ENCODE peak calls at places on chromosome 5, in four cellular contexts. R is left colon, U is HCT116, G is foreskin fibroblast. H is an unnamed sample.

GRCh38 chr5:41542183-41542582 is 31.8 kb upstream of the PLCXD3 start:
- DNase-seq in R (no peak), U (no peak), G (no peak), H (no peak)

GRCh38 chr5:61313960-61314681 is 17.9 kb upstream of the ZSWIM6 start:
- DNase-seq in U (no peak), R (no peak), G (peak), H (no peak)

GRCh38 chr5:150603491-150603890 is 37.0 kb upstream of the SYNPO start:
- DNase-seq in U (no peak), R (no peak), G (no peak), H (no peak)

GRCh38 chr5:158011420-158011819 is 152.5 kb upstream of the CLINT1 start:
- DNase-seq in G (no peak), U (no peak), R (no peak), H (no peak)

GRCh38 chr5:32981061-32981460 is 269.9 kb downstream of the NPR3 start:
- DNase-seq in R (no peak), U (no peak), G (peak), H (no peak)

GRCh38 chr5:143014017-143014651 is 244.0 kb downstream of the ARHGAP26 start:
- DNase-seq in U (no peak), G (no peak), R (no peak), H (no peak)

GRCh38 chr5:109907751-109908150 is 218.0 kb downstream of the MAN2A1 start:
- DNase-seq in U (no peak), R (no peak), G (peak), H (no peak)

GRCh38 chr5:39466804-39467203 is 42.0 kb upstream of the DAB2 start:
- DNase-seq in G (no peak), R (no peak), U (no peak), H (no peak)

GRCh38 chr5:56934325-56934724 is 17.6 kb downstream of the MIER3 start:
- DNase-seq in G (no peak), U (no peak), R (no peak), H (no peak)

GRCh38 chr5:134982230-134982629 is 14.5 kb downstream of the CATSPER3 start:
- DNase-seq in R (no peak), G (no peak), U (no peak), H (no peak)

GRCh38 chr5:78533356-78533755 is 115.2 kb downstream of the LHFPL2 start:
- DNase-seq in R (no peak), G (no peak), U (no peak), H (no peak)

GRCh38 chr5:110297152-110297670 is 429.3 kb downstream of the TMEM232 start:
- DNase-seq in U (no peak), R (no peak), G (no peak), H (no peak)

GRCh38 chr5:146754621-146755020 is 123.9 kb downstream of the PPP2R2B start:
- DNase-seq in R (no peak), U (no peak), G (no peak), H (no peak)

GRCh38 chr5:61245486-61245885 is 83.2 kb upstream of the SMIM15 start:
- DNase-seq in R (peak), G (peak), U (no peak), H (no peak)

GRCh38 chr5:27316283-27316675 is 277.9 kb upstream of the CDH9 start:
- DNase-seq in G (peak), R (no peak), U (no peak), H (no peak)

GRCh38 chr5:122403965-122404364 is 91.9 kb downstream of the SNCAIP start:
- DNase-seq in U (no peak), R (no peak), G (no peak), H (no peak)

GRCh38 chr5:122701640-122702523 is 73.0 kb upstream of the SNX2 start:
- DNase-seq in G (no peak), U (no peak), R (no peak), H (no peak)

GRCh38 chr5:57684299-57684702 is 201.7 kb upstream of the ACTBL2 start:
- DNase-seq in R (no peak), U (no peak), G (no peak), H (no peak)

GRCh38 chr5:76472338-76473336 is 69.6 kb downstream of the IQGAP2 start:
- DNase-seq in R (no peak), G (no peak), U (no peak), H (no peak)

GRCh38 chr5:68214472-68215207 is 916 bp upstream of the PIK3R1 start:
- DNase-seq in G (peak), U (no peak), R (peak), H (no peak)

GRCh38 chr5:18761801-18762200 is 1127.5 kb downstream of the TAF11L14 start:
- DNase-seq in R (no peak), U (no peak), G (no peak), H (no peak)

GRCh38 chr5:88883566-88884434 is 816 bp upstream of the MEF2C start:
- DNase-seq in U (peak), G (peak), R (peak), H (peak)

GRCh38 chr5:92687793-92688467 is 893.1 kb downstream of the NR2F1-AS1 start:
- DNase-seq in U (peak), G (peak), R (no peak), H (no peak)

GRCh38 chr5:151408633-151409243 is 38.7 kb upstream of the SLC36A1 start:
- DNase-seq in R (no peak), G (no peak), U (no peak), H (no peak)

GRCh38 chr5:126054593-126055347 is 368.4 kb upstream of the GRAMD2B start:
- DNase-seq in U (no peak), G (no peak), R (no peak), H (no peak)

GRCh38 chr5:68285857-68286611 is 70.5 kb downstream of the PIK3R1 start:
- DNase-seq in G (peak), U (peak), R (no peak), H (no peak)

GRCh38 chr5:61603211-61603908 is 271.3 kb downstream of the ZSWIM6 start:
- DNase-seq in G (peak), U (no peak), R (no peak), H (no peak)

GRCh38 chr5:111083323-111083722 is 8.8 kb upstream of the WDR36 start:
- DNase-seq in G (no peak), R (no peak), U (no peak), H (no peak)

GRCh38 chr5:111976705-111977104 is 219.7 kb upstream of the NREP start:
- DNase-seq in U (no peak), R (no peak), G (peak), H (no peak)

GRCh38 chr5:54013556-54014157 is 296.7 kb downstream of the ARL15 start:
- DNase-seq in R (no peak), U (peak), G (peak), H (no peak)

GRCh38 chr5:125023673-125024072 is 277.2 kb upstream of the ZNF608 start:
- DNase-seq in U (no peak), R (no peak), G (peak), H (no peak)

GRCh38 chr5:98309785-98310566 is 463.5 kb upstream of the RGMB start:
- DNase-seq in G (peak), U (peak), R (no peak), H (no peak)

GRCh38 chr5:75331095-75332090 is 5.6 kb upstream of the HMGCR start:
- DNase-seq in R (no peak), G (no peak), U (no peak), H (no peak)

GRCh38 chr5:127031863-127032232 is 1.5 kb upstream of the MARCHF3 start:
- DNase-seq in G (peak), R (no peak), U (no peak), H (no peak)

GRCh38 chr5:150142800-150143724 is 12.6 kb downstream of the PDGFRB start:
- DNase-seq in G (peak), U (peak), R (peak), H (peak)

GRCh38 chr5:174531782-174532191 is 192.6 kb upstream of the MSX2 start:
- DNase-seq in G (no peak), U (no peak), R (no peak), H (no peak)

GRCh38 chr5:10455273-10455670 is 13.6 kb downstream of the ROPN1L start:
- DNase-seq in R (no peak), U (no peak), G (no peak), H (no peak)

H was measured in ureter.